ENCODE peak calls at places on chromosome 22, in five cellular contexts. S is neural crest cell; F is AG04450; J is NCI-H510A treated with DMSO at 0.1 percent for 48 hours; T is stimulated activated CD4-positive, alpha-beta T cell treated with anti-CD3 and anti-CD28 coated beads, Interleukin-2, amount 100 ng/mL, for 48 hours. H is an unnamed sample.

GRCh38 chr22:29346659-29347058 is 31.2 kb upstream of the RASL10A start:
- DNase-seq in J (no peak), S (no peak), F (no peak), T (no peak), H (no peak)

GRCh38 chr22:25383278-25383820 is 163.9 kb downstream of the CRYBB2 start:
- DNase-seq in F (no peak), S (no peak), T (no peak), J (no peak), H (no peak)

GRCh38 chr22:20032407-20032991 is 11.6 kb downstream of the TANGO2 start:
- DNase-seq in F (no peak), S (no peak), J (no peak), T (no peak), H (no peak)

GRCh38 chr22:36659762-36660509 is 43.6 kb downstream of the CACNG2 start:
- DNase-seq in S (no peak), J (no peak), F (peak), T (peak), H (no peak)

GRCh38 chr22:44887941-44888366 is 121.9 kb downstream of the PHF21B start:
- DNase-seq in T (no peak), S (no peak), F (no peak), J (no peak), H (no peak)

GRCh38 chr22:44311855-44312170 is 938 bp downstream of the SHISAL1 start:
- DNase-seq in F (no peak), J (no peak), S (no peak), T (no peak), H (no peak)

GRCh38 chr22:22158207-22158816 is 86.3 kb upstream of the VPREB1 start:
- DNase-seq in F (no peak), J (no peak), S (no peak), T (no peak), H (no peak)

GRCh38 chr22:22687638-22688500 is 43.5 kb downstream of the GGTLC2 start:
- DNase-seq in S (peak), T (peak), J (peak), F (peak), H (no peak)

GRCh38 chr22:41915035-41915782 is at the start of gene SHISA8:
- DNase-seq in T (peak), J (peak), F (no peak), S (no peak), H (no peak)

GRCh38 chr22:38724926-38725571 is 19.3 kb downstream of the GTPBP1 start:
- DNase-seq in F (no peak), S (no peak), J (no peak), T (no peak), H (no peak)

GRCh38 chr22:24806663-24807001 is 621 bp downstream of the SGSM1 start:
- DNase-seq in S (no peak), T (no peak), J (no peak), F (no peak), H (no peak)

GRCh38 chr22:43642807-43643206 is 169.3 kb downstream of the EFCAB6 start:
- DNase-seq in F (no peak), J (no peak), S (no peak), T (no peak), H (no peak)

GRCh38 chr22:49302530-49302929 is 525.1 kb downstream of the BRD1 start:
- DNase-seq in S (no peak), F (no peak), J (no peak), T (no peak), H (no peak)

GRCh38 chr22:22129387-22129786 is 115.2 kb upstream of the VPREB1 start:
- DNase-seq in S (no peak), T (no peak), J (no peak), F (no peak), H (no peak)

GRCh38 chr22:44709881-44710400 is 7.9 kb downstream of the PRR5 start:
- DNase-seq in T (no peak), S (no peak), F (no peak), J (no peak), H (no peak)

GRCh38 chr22:42299586-42300285 is 29.3 kb upstream of the TCF20 start:
- DNase-seq in S (peak), F (no peak), J (no peak), T (no peak), H (no peak)

GRCh38 chr22:36467042-36467810 is 14.2 kb downstream of the TXN2 start:
- DNase-seq in T (no peak), J (no peak), F (no peak), S (no peak), H (no peak)

GRCh38 chr22:50502628-50503474 is 4.7 kb downstream of the LMF2 start:
- DNase-seq in F (no peak), S (no peak), J (no peak), T (no peak), H (no peak)

GRCh38 chr22:27809226-27809625 is 7.7 kb upstream of the MN1 start:
- DNase-seq in J (peak), S (no peak), F (no peak), T (no peak), H (no peak)

GRCh38 chr22:21032037-21032842 is at the start of gene SLC7A4:
- DNase-seq in T (no peak), S (no peak), J (no peak), F (no peak), H (no peak)

GRCh38 chr22:50599816-50600454 is 658 bp upstream of the MAPK8IP2 start:
- DNase-seq in S (peak), T (peak), F (no peak), J (no peak), H (no peak)

GRCh38 chr22:28369849-28370248 is 309.8 kb downstream of the TTC28 start:
- DNase-seq in F (no peak), T (no peak), J (no peak), S (no peak), H (no peak)

GRCh38 chr22:38075961-38076360 is 8.0 kb downstream of the SLC16A8 start:
- DNase-seq in S (no peak), J (no peak), F (no peak), T (no peak), H (no peak)

GRCh38 chr22:30210235-30210831 is 36.2 kb downstream of the LIF start:
- DNase-seq in F (no peak), S (peak), J (no peak), T (no peak), H (no peak)

GRCh38 chr22:17501679-17502285 is 61.5 kb upstream of the SLC25A18 start:
- DNase-seq in T (peak), S (peak), F (peak), J (peak), H (peak)

GRCh38 chr22:33717694-33718396 is 202.4 kb downstream of the LARGE1 start:
- DNase-seq in F (no peak), J (no peak), S (no peak), T (no peak), H (no peak)

GRCh38 chr22:45318558-45319318 is 9.0 kb downstream of the FAM118A start:
- DNase-seq in F (no peak), S (no peak), J (no peak), T (no peak), H (no peak)

GRCh38 chr22:50011447-50012200 is 941 bp downstream of the IL17REL start:
- DNase-seq in T (no peak), F (no peak), S (no peak), J (peak), H (no peak)

GRCh38 chr22:23133922-23134321 is 7.9 kb downstream of the RSPH14 start:
- DNase-seq in J (no peak), T (no peak), F (no peak), S (no peak), H (no peak)

GRCh38 chr22:50612715-50613221 is 12.2 kb downstream of the MAPK8IP2 start:
- DNase-seq in F (no peak), S (no peak), T (no peak), J (no peak), H (no peak)

GRCh38 chr22:20095521-20095920 is 15.5 kb downstream of the DGCR8 start:
- DNase-seq in F (no peak), S (no peak), J (no peak), T (no peak), H (no peak)

GRCh38 chr22:41481131-41481830 is 12.4 kb downstream of the ACO2 start:
- DNase-seq in S (no peak), F (no peak), J (no peak), T (no peak), H (no peak)

GRCh38 chr22:42930810-42931420 is 73.8 kb upstream of the ARFGAP3 start:
- DNase-seq in F (no peak), J (no peak), T (no peak), S (no peak), H (no peak)

H was measured in iPS DF 6.9.